ENCODE peak calls at places on chromosomes 7 and 10, in five cellular contexts. One of them, this sample, is unnamed.

GRCh38 chr7:98745722-98746318 is 124.0 kb downstream of the TMEM130 start:
- DNase-seq in effector CD4-positive, alpha-beta T cell: peak
- DNase-seq in AG04449: no peak
- DNase-seq in germinal center: peak
- DNase-seq in NCI-H1105: peak
- DNase-seq in this sample: peak

GRCh38 chr10:32332299-32332750 is 14.6 kb downstream of the EPC1 start:
- DNase-seq in germinal center: peak
- DNase-seq in effector CD4-positive, alpha-beta T cell: peak
- DNase-seq in AG04449: no peak
- DNase-seq in NCI-H1105: no peak
- DNase-seq in this sample: peak

GRCh38 chr10:16011548-16011947 is 151.2 kb upstream of the MINDY3 start:
- DNase-seq in effector CD4-positive, alpha-beta T cell: no peak
- DNase-seq in AG04449: no peak
- DNase-seq in germinal center: no peak
- DNase-seq in NCI-H1105: no peak
- DNase-seq in this sample: no peak

GRCh38 chr10:69644658-69645295 is 14.7 kb downstream of the FAM241B start:
- DNase-seq in germinal center: peak
- DNase-seq in effector CD4-positive, alpha-beta T cell: no peak
- DNase-seq in AG04449: no peak
- DNase-seq in NCI-H1105: peak
- DNase-seq in this sample: peak

GRCh38 chr7:45580053-45580872 is 6.1 kb downstream of the ADCY1 start:
- DNase-seq in germinal center: no peak
- DNase-seq in AG04449: no peak
- DNase-seq in effector CD4-positive, alpha-beta T cell: no peak
- DNase-seq in NCI-H1105: peak
- DNase-seq in this sample: no peak

GRCh38 chr10:84783386-84783785 is 455.0 kb downstream of the CCSER2 start:
- DNase-seq in effector CD4-positive, alpha-beta T cell: no peak
- DNase-seq in germinal center: peak
- DNase-seq in NCI-H1105: no peak
- DNase-seq in AG04449: peak
- DNase-seq in this sample: no peak

GRCh38 chr10:68075550-68076004 is 494 bp upstream of the HERC4 start:
- DNase-seq in germinal center: peak
- DNase-seq in effector CD4-positive, alpha-beta T cell: no peak
- DNase-seq in AG04449: no peak
- DNase-seq in NCI-H1105: no peak
- DNase-seq in this sample: no peak

GRCh38 chr7:112449353-112449752 is 907 bp upstream of the IFRD1 start:
- DNase-seq in effector CD4-positive, alpha-beta T cell: peak
- DNase-seq in AG04449: no peak
- DNase-seq in NCI-H1105: no peak
- DNase-seq in germinal center: no peak
- DNase-seq in this sample: peak

GRCh38 chr7:29035044-29035740 is 77.1 kb upstream of the TRIL start:
- DNase-seq in NCI-H1105: no peak
- DNase-seq in effector CD4-positive, alpha-beta T cell: no peak
- DNase-seq in germinal center: no peak
- DNase-seq in AG04449: no peak
- DNase-seq in this sample: no peak

GRCh38 chr7:47420117-47420780 is 161.7 kb downstream of the TNS3 start:
- DNase-seq in effector CD4-positive, alpha-beta T cell: no peak
- DNase-seq in NCI-H1105: no peak
- DNase-seq in germinal center: no peak
- DNase-seq in AG04449: no peak
- DNase-seq in this sample: no peak

GRCh38 chr10:123997013-123997412 is 96.4 kb downstream of the CHST15 start:
- DNase-seq in germinal center: no peak
- DNase-seq in effector CD4-positive, alpha-beta T cell: no peak
- DNase-seq in AG04449: no peak
- DNase-seq in NCI-H1105: no peak
- DNase-seq in this sample: no peak

GRCh38 chr7:115782716-115783460 is 247.7 kb downstream of the TFEC start:
- DNase-seq in germinal center: no peak
- DNase-seq in AG04449: no peak
- DNase-seq in effector CD4-positive, alpha-beta T cell: no peak
- DNase-seq in NCI-H1105: peak
- DNase-seq in this sample: no peak

GRCh38 chr7:151891182-151891581 is 14.3 kb upstream of the PRKAG2 start:
- DNase-seq in effector CD4-positive, alpha-beta T cell: no peak
- DNase-seq in NCI-H1105: no peak
- DNase-seq in germinal center: no peak
- DNase-seq in AG04449: no peak
- DNase-seq in this sample: no peak

GRCh38 chr7:155205368-155206285 is 92.1 kb upstream of the INSIG1 start:
- DNase-seq in effector CD4-positive, alpha-beta T cell: peak
- DNase-seq in germinal center: peak
- DNase-seq in AG04449: peak
- DNase-seq in NCI-H1105: no peak
- DNase-seq in this sample: peak

GRCh38 chr10:125003146-125003900 is 61.4 kb downstream of the ZRANB1 start:
- DNase-seq in NCI-H1105: no peak
- DNase-seq in germinal center: no peak
- DNase-seq in AG04449: no peak
- DNase-seq in effector CD4-positive, alpha-beta T cell: no peak
- DNase-seq in this sample: no peak

GRCh38 chr10:109588259-109588658 is 335.1 kb downstream of the XPNPEP1 start:
- DNase-seq in AG04449: no peak
- DNase-seq in NCI-H1105: no peak
- DNase-seq in effector CD4-positive, alpha-beta T cell: no peak
- DNase-seq in germinal center: no peak
- DNase-seq in this sample: no peak

GRCh38 chr7:134943785-134944400 is 42.4 kb upstream of the AGBL3 start:
- DNase-seq in NCI-H1105: peak
- DNase-seq in AG04449: no peak
- DNase-seq in germinal center: no peak
- DNase-seq in effector CD4-positive, alpha-beta T cell: no peak
- DNase-seq in this sample: no peak

GRCh38 chr10:7027913-7028808 is 382.7 kb downstream of the SFMBT2 start:
- DNase-seq in germinal center: no peak
- DNase-seq in AG04449: no peak
- DNase-seq in effector CD4-positive, alpha-beta T cell: no peak
- DNase-seq in NCI-H1105: no peak
- DNase-seq in this sample: no peak